ENCODE peak calls at places on chromosomes 1 and 21, in four cellular contexts. A is MM.1S, F is DND-41, X is fibroblast of lung. S is an unnamed sample.

GRCh38 chr1:203807211-203807610 is 11.8 kb downstream of the ZBED6 start:
- DNase-seq in A (no peak), F (no peak), X (peak), S (peak)

GRCh38 chr1:230744382-230744781 is 2.8 kb upstream of the CAPN9 start:
- DNase-seq in A (no peak), F (no peak), X (peak), S (peak)

GRCh38 chr1:161088587-161089110 is 709 bp downstream of the NECTIN4 start:
- DNase-seq in A (no peak), F (no peak), X (no peak), S (peak)

GRCh38 chr1:9302745-9303524 is 10.2 kb downstream of the SPSB1 start:
- DNase-seq in A (no peak), F (no peak), X (peak), S (peak)

GRCh38 chr1:210747890-210748289 is 386.1 kb downstream of the KCNH1 start:
- DNase-seq in A (no peak), F (no peak), X (no peak), S (no peak)

GRCh38 chr1:152658649-152659048 is 4.5 kb upstream of the LCE2D start:
- DNase-seq in A (no peak), F (no peak), X (no peak), S (no peak)

GRCh38 chr1:227944931-227945890 is 2.5 kb downstream of the WNT9A start:
- DNase-seq in A (peak), F (no peak), X (no peak), S (no peak)

GRCh38 chr1:176178316-176178715 is 28.8 kb downstream of the COP1 start:
- DNase-seq in A (no peak), F (no peak), X (no peak), S (no peak)

GRCh38 chr21:42414928-42415769 is 11.4 kb downstream of the UBASH3A start:
- DNase-seq in A (no peak), F (no peak), X (peak), S (peak)

GRCh38 chr1:19597463-19598309 is 46.4 kb upstream of the NBL1 start:
- DNase-seq in A (peak), F (no peak), X (peak), S (peak)

GRCh38 chr1:12150456-12151200 is 16.2 kb upstream of the TNFRSF1B start:
- DNase-seq in A (no peak), F (no peak), X (no peak), S (no peak)

GRCh38 chr1:181086926-181087325 is 1.6 kb upstream of the IER5 start:
- DNase-seq in A (no peak), F (no peak), X (peak), S (peak)

GRCh38 chr21:45902292-45902995 is 79.1 kb upstream of the COL6A1 start:
- DNase-seq in A (no peak), F (no peak), X (no peak), S (no peak)

GRCh38 chr1:231242516-231243198 is 1.6 kb downstream of the GNPAT start:
- DNase-seq in A (no peak), F (no peak), X (peak), S (peak)

GRCh38 chr1:38120552-38121230 is 74.1 kb upstream of the POU3F1 start:
- DNase-seq in A (no peak), F (no peak), X (no peak), S (peak)

GRCh38 chr1:119327436-119328155 is 41.0 kb upstream of the HAO2 start:
- DNase-seq in A (peak), F (no peak), X (peak), S (peak)

DNA sequence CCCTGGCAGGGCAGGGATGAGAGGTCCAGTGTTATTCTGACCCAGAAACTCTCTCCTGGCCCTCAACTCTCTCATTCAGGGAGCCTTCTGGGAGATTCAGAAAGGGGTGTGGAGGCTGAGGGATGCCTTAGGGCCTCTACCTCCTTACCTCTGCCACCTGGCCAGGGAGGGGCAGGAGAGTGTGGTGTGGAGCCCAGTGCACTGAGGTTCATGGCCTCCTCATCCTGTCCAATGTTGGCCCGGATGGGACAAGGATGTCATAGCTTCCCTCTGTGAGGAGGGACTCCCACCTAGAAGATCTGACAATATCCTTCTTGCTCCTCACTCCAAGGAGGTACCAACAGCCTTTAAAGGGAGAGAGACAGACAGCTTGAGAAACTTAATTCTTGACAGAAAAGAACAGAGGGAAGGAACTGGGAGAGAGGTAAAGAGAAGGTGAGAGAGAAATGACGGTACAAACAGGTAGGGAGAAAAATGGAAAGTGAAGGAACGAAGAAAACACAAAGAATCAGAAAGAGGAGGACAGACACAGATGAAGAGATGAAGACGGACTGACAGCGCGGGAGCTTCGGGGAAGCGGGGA is 783 bp downstream of the BEND5 start:
- DNase-seq in A (no peak), F (no peak), X (no peak), S (no peak)
- TF ChIP-seq EZH2 in A (no peak), F (no peak), X (no peak), S (no peak)

DNA sequence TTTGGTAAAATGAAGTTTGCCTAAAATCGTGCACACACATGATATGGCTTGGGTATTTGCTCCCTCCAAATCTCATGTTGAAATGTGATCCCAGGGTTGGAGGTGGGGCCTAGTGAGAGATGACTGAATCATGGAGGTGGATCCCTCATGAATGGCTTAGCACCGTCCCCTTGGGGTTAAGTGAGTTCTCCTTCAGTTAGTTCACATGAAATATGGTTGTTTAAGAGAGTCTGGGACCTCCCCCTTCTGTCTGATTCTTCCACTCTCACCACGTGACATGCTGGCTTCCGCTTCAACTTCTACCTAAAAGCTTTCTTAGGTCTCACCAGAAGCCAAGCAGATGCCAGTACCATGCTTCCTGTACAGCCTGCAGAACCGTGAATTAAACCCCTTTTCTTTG is 58.4 kb downstream of the SIPA1L2 start:
- DNase-seq in A (no peak), F (no peak), X (peak), S (peak)
- H3K4me2 ChIP-seq in A (no peak), F (no peak), X (no peak), S (no peak)

DNA sequence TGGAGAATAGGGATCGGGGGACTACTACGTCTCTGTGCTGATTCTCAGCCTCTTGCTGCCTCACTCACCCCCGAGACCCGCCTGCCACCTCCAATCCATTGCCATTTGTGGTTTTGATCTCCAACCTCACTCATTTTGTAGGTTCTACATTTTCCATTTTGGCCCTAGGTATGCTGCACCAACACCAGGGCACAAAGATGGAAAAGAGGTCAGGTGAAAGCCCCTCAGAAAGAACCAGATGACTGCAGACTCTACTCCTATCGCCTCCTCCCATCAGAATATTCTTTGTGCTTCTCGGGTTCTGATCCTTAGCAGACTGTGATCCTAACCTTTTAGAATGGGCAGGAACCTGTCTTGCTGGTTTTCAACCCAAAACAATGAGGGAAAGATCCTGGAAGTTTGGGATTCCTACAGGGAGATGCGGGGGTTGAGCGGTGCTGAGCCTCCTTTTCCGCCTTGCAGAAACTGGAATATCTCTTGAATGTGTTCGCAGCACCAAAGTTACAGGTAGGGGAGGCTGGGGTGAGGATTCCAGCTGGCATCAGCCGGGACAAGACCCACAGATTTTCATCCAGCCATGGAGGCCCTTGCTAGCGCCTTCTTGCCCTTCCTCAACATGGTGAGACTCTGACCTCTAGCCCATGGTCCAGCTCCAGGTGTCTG is 53.1 kb downstream of the RHBG start:
- DNase-seq in A (no peak), F (no peak), X (no peak), S (no peak)
- TF ChIP-seq EZH2 in A (no peak), F (no peak), X (no peak), S (peak)

GRCh38 chr1:96049759-96050409 is 671.7 kb upstream of the PTBP2 start:
- DNase-seq in A (peak), F (no peak), X (peak), S (no peak)

DNA sequence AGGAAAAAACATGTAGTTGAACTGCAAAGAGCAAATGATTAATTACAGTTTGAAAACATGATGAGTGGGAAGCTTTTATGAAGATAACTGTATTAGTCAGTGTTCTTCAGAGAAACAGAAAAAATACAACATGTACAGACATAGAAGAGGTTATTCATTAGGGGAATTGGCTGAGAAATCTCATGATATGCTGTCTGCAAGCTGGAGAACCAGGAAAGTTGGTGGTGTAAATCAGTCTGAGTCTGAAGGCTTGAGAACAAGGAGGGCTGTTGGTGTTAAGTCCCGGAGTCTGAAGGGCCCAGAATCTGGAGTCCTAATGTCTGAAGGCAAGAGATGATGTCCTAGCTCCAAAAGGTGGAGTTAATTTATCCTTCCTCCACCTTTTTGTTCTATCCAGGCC is 673.0 kb upstream of the PTBP2 start:
- DNase-seq in A (no peak), F (no peak), X (no peak), S (no peak)
- H3K4me2 ChIP-seq in A (no peak), F (no peak), X (no peak), S (no peak)

GRCh38 chr21:16287060-16287459 is 557.3 kb downstream of the USP25 start:
- DNase-seq in A (no peak), F (no peak), X (no peak), S (no peak)
- TF ChIP-seq EZH2 in A (no peak), F (no peak), X (no peak), S (no peak)